ENCODE peak calls at places on chromosomes 5 and 9, in five cellular contexts. One of them, this sample, is unnamed.

GRCh38 chr9:131233989-131234388 is 42.3 kb downstream of the FAM78A start:
- DNase-seq in breast epithelium: no peak
- DNase-seq in uterus: no peak
- DNase-seq in H9: no peak
- DNase-seq in pancreas: no peak
- DNase-seq in this sample: peak; percentile 30

GRCh38 chr5:128825826-128826225 is 139.5 kb upstream of the SLC27A6 start:
- DNase-seq in breast epithelium: no peak
- DNase-seq in uterus: no peak
- DNase-seq in H9: no peak
- DNase-seq in pancreas: no peak
- DNase-seq in this sample: no peak

GRCh38 chr9:134575103-134575816 is 66.3 kb upstream of the COL5A1 start:
- DNase-seq in breast epithelium: no peak
- DNase-seq in uterus: no peak
- DNase-seq in H9: no peak
- DNase-seq in pancreas: no peak
- DNase-seq in this sample: no peak

GRCh38 chr5:23268136-23268535 is 239.3 kb upstream of the PRDM9 start:
- DNase-seq in breast epithelium: no peak
- DNase-seq in uterus: no peak
- DNase-seq in H9: no peak
- DNase-seq in pancreas: no peak
- DNase-seq in this sample: no peak

GRCh38 chr5:45376463-45376862 is 319.7 kb downstream of the HCN1 start:
- DNase-seq in breast epithelium: no peak
- DNase-seq in uterus: no peak
- DNase-seq in H9: no peak
- DNase-seq in pancreas: no peak
- DNase-seq in this sample: no peak

GRCh38 chr5:1091632-1092031 is 20.2 kb downstream of the SLC12A7 start:
- DNase-seq in breast epithelium: no peak
- DNase-seq in uterus: no peak
- DNase-seq in H9: no peak
- DNase-seq in pancreas: no peak
- DNase-seq in this sample: no peak

GRCh38 chr9:116737137-116737546 is 50.0 kb downstream of the TRIM32 start:
- DNase-seq in breast epithelium: peak; percentile 63
- DNase-seq in uterus: peak; percentile 21
- DNase-seq in H9: peak; percentile 94
- DNase-seq in pancreas: peak; percentile 70
- DNase-seq in this sample: peak; percentile 78

GRCh38 chr9:91639054-91639453 is 215.4 kb upstream of the NFIL3 start:
- DNase-seq in breast epithelium: no peak
- DNase-seq in uterus: no peak
- DNase-seq in H9: no peak
- DNase-seq in pancreas: no peak
- DNase-seq in this sample: no peak

GRCh38 chr9:20320921-20321320 is 301.4 kb downstream of the MLLT3 start:
- DNase-seq in breast epithelium: no peak
- DNase-seq in uterus: no peak
- DNase-seq in H9: no peak
- DNase-seq in pancreas: no peak
- DNase-seq in this sample: no peak

GRCh38 chr5:126027149-126027548 is 396.1 kb upstream of the GRAMD2B start:
- DNase-seq in breast epithelium: no peak
- DNase-seq in uterus: no peak
- DNase-seq in H9: no peak
- DNase-seq in pancreas: no peak
- DNase-seq in this sample: peak; percentile 39

GRCh38 chr9:129174102-129174723 is 3.8 kb downstream of the IER5L start:
- DNase-seq in breast epithelium: peak; percentile 92
- DNase-seq in uterus: peak; percentile 95
- DNase-seq in H9: peak; percentile 75
- DNase-seq in pancreas: peak; percentile 83
- DNase-seq in this sample: no peak

DNA sequence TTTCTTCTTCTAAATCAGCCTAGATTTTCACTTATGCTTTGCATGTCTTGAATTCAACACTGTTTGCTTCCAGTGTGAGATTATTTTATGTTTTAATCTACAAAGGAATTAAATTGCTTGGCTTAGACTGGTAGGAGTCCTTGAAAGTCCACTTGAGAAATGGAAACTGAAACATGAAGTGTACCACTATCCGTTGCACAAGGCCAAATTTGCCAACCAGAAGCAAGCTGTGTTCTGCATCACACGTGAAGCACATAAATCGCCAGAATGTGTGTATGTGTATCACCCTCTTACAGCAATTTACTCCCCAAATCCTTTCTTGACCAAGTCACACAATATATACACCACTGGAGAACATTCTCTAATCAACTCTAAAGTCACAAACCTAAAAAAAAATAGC is 10.3 kb downstream of the SEMA6A start:
- DNase-seq in breast epithelium: no peak
- DNase-seq in uterus: no peak
- DNase-seq in H9: no peak
- DNase-seq in pancreas: no peak
- DNase-seq in this sample: no peak
- H3K4me1 ChIP-seq in breast epithelium: no peaks in the 10 kb centered on the region
- H3K4me1 ChIP-seq in uterus: no peaks in the 10 kb centered on the region
- H3K4me1 ChIP-seq in H9: peaks cover 48% of the 10 kb centered on the region
- H3K4me1 ChIP-seq in pancreas: peaks cover 8% of the 10 kb centered on the region
- H3K4me1 ChIP-seq in this sample: no peaks in the 10 kb centered on the region

GRCh38 chr5:179405054-179405416 is 59.8 kb upstream of the ADAMTS2 start:
- DNase-seq in breast epithelium: no peak
- DNase-seq in uterus: no peak
- DNase-seq in H9: peak; percentile 11
- DNase-seq in pancreas: no peak
- DNase-seq in this sample: no peak

GRCh38 chr5:179405426-179406030 is 60.3 kb upstream of the ADAMTS2 start:
- DNase-seq in breast epithelium: no peak
- DNase-seq in uterus: no peak
- DNase-seq in H9: peak; percentile 14
- DNase-seq in pancreas: no peak
- DNase-seq in this sample: peak; percentile 65

GRCh38 chr5:179406031-179406681 is 60.9 kb upstream of the ADAMTS2 start:
- DNase-seq in breast epithelium: no peak
- DNase-seq in uterus: peak; percentile 25
- DNase-seq in H9: no peak
- DNase-seq in pancreas: no peak
- DNase-seq in this sample: no peak

GRCh38 chr5:179403426-179404147 is 58.3 kb upstream of the ADAMTS2 start:
- DNase-seq in breast epithelium: no peak
- DNase-seq in uterus: no peak
- DNase-seq in H9: peak; percentile 4
- DNase-seq in pancreas: no peak
- DNase-seq in this sample: no peak

GRCh38 chr5:179404321-179405053 is 59.2 kb upstream of the ADAMTS2 start:
- DNase-seq in breast epithelium: no peak
- DNase-seq in uterus: no peak
- DNase-seq in H9: peak; percentile 20
- DNase-seq in pancreas: no peak
- DNase-seq in this sample: no peak
- TF ChIP-seq CTCF in breast epithelium: no peak
- TF ChIP-seq CTCF in uterus: peak; percentile 14
- TF ChIP-seq CTCF in H9: no peak
- TF ChIP-seq CTCF in pancreas: no peak
- TF ChIP-seq CTCF in this sample: peak; percentile 14

GRCh38 chr5:77987988-77988387 is 211.8 kb upstream of the TBCA start:
- DNase-seq in breast epithelium: no peak
- DNase-seq in uterus: no peak
- DNase-seq in H9: no peak
- DNase-seq in pancreas: no peak
- DNase-seq in this sample: no peak

GRCh38 chr5:77991084-77991483 is 214.9 kb upstream of the TBCA start:
- DNase-seq in breast epithelium: no peak
- DNase-seq in uterus: no peak
- DNase-seq in H9: no peak
- DNase-seq in pancreas: no peak
- DNase-seq in this sample: no peak

GRCh38 chr5:77987331-77987730 is 211.2 kb upstream of the TBCA start:
- DNase-seq in breast epithelium: no peak
- DNase-seq in uterus: no peak
- DNase-seq in H9: no peak
- DNase-seq in pancreas: no peak
- DNase-seq in this sample: no peak

GRCh38 chr5:77993141-77993540 is 217.0 kb upstream of the TBCA start:
- DNase-seq in breast epithelium: no peak
- DNase-seq in uterus: no peak
- DNase-seq in H9: no peak
- DNase-seq in pancreas: no peak
- DNase-seq in this sample: no peak

DNA sequence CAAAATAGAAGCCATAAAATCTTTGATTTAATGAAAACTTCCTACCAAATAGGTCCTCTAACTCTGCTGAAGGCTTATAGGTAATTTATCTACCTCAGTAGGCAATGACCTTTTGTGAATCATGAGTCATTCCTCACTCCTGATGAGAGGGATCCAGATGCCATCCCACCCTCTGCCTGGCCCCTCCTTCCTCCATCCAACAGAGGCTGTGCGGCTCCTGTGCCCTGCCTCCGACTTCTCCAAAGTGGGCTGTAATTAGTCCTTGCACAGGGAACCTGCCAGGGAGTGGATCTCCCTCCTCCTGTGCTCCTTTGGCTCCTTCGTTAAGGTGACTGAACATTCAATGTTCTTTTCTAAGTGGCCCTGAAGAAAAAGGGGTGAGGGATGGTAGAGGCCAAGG is 213.9 kb upstream of the TBCA start:
- DNase-seq in breast epithelium: no peak
- DNase-seq in uterus: no peak
- DNase-seq in H9: peak; percentile 62
- DNase-seq in pancreas: no peak
- DNase-seq in this sample: no peak
- H3K4me1 ChIP-seq in breast epithelium: no peaks in the 10 kb centered on the region
- H3K4me1 ChIP-seq in uterus: no peaks in the 10 kb centered on the region
- H3K4me1 ChIP-seq in H9: peaks cover 15% of the 10 kb centered on the region
- H3K4me1 ChIP-seq in pancreas: no peaks in the 10 kb centered on the region
- H3K4me1 ChIP-seq in this sample: no peaks in the 10 kb centered on the region

GRCh38 chr5:31579558-31579957 is 47.5 kb downstream of the C5orf22 start:
- DNase-seq in breast epithelium: no peak
- DNase-seq in uterus: no peak
- DNase-seq in H9: no peak
- DNase-seq in pancreas: no peak
- DNase-seq in this sample: no peak

GRCh38 chr5:31583129-31583528 is 51.0 kb downstream of the C5orf22 start:
- DNase-seq in breast epithelium: no peak
- DNase-seq in uterus: no peak
- DNase-seq in H9: no peak
- DNase-seq in pancreas: no peak
- DNase-seq in this sample: no peak

GRCh38 chr5:31587546-31587945 is 51.4 kb upstream of the PDZD2 start:
- DNase-seq in breast epithelium: no peak
- DNase-seq in uterus: no peak
- DNase-seq in H9: peak; percentile 78
- DNase-seq in pancreas: no peak
- DNase-seq in this sample: no peak

GRCh38 chr5:31585519-31586270 is 53.2 kb upstream of the PDZD2 start:
- DNase-seq in breast epithelium: no peak
- DNase-seq in uterus: no peak
- DNase-seq in H9: no peak
- DNase-seq in pancreas: no peak
- DNase-seq in this sample: no peak

DNA sequence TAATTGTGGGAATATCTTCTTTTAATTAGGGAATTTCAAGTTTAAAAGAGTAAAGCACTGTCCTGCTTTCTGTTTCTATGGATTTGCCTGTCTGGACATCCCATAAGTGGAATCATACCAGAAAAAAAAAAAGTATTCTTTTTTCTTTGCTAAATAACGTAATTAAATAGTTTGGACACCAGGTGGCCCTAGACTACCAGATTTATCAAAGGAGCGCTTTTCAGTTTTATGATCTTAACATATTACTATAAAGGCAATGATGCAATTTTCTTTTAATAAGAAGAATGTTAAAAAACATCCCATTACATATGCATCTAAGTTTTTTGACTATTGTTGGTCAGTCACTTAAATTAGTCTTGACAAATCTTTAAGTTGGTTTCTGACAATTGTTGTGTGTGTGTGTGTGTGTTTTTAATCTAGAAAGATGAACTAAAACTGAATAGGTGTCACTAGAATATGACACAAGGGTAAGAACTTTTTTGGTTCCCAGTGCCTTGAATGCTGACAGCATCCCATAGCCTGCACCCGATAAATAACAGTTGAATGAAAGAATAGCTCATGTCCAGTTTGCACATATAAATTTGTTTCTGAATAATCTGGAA is 49.5 kb downstream of the C5orf22 start:
- DNase-seq in breast epithelium: no peak
- DNase-seq in uterus: no peak
- DNase-seq in H9: no peak
- DNase-seq in pancreas: no peak
- DNase-seq in this sample: no peak
- TF ChIP-seq CTCF in breast epithelium: peak; percentile 44
- TF ChIP-seq CTCF in uterus: peak; percentile 58
- TF ChIP-seq CTCF in H9: peak; percentile 78
- TF ChIP-seq CTCF in pancreas: peak; percentile 37
- TF ChIP-seq CTCF in this sample: peak; percentile 86

GRCh38 chr5:40385544-40385943 is 294.2 kb upstream of the PTGER4 start:
- DNase-seq in breast epithelium: no peak
- DNase-seq in uterus: no peak
- DNase-seq in H9: peak; percentile 33
- DNase-seq in pancreas: no peak
- DNase-seq in this sample: peak; percentile 94

GRCh38 chr5:40384782-40385390 is 294.8 kb upstream of the PTGER4 start:
- DNase-seq in breast epithelium: no peak
- DNase-seq in uterus: no peak
- DNase-seq in H9: no peak
- DNase-seq in pancreas: no peak
- DNase-seq in this sample: no peak

GRCh38 chr5:40386293-40386692 is 293.4 kb upstream of the PTGER4 start:
- DNase-seq in breast epithelium: no peak
- DNase-seq in uterus: no peak
- DNase-seq in H9: no peak
- DNase-seq in pancreas: no peak
- DNase-seq in this sample: no peak

GRCh38 chr5:40381676-40382363 is 297.9 kb upstream of the PTGER4 start:
- DNase-seq in breast epithelium: no peak
- DNase-seq in uterus: no peak
- DNase-seq in H9: no peak
- DNase-seq in pancreas: no peak
- DNase-seq in this sample: no peak

GRCh38 chr5:40383719-40384651 is 295.7 kb upstream of the PTGER4 start:
- DNase-seq in breast epithelium: no peak
- DNase-seq in uterus: no peak
- DNase-seq in H9: no peak
- DNase-seq in pancreas: no peak
- DNase-seq in this sample: no peak
- H3K4me1 ChIP-seq in breast epithelium: no peaks in the 10 kb centered on the region
- H3K4me1 ChIP-seq in uterus: no peaks in the 10 kb centered on the region
- H3K4me1 ChIP-seq in H9: no peaks in the 10 kb centered on the region
- H3K4me1 ChIP-seq in pancreas: no peaks in the 10 kb centered on the region
- H3K4me1 ChIP-seq in this sample: peaks cover 51% of the 10 kb centered on the region

GRCh38 chr5:64207978-64208377 is 42.3 kb downstream of the RNF180 start:
- DNase-seq in breast epithelium: no peak
- DNase-seq in uterus: no peak
- DNase-seq in H9: no peak
- DNase-seq in pancreas: no peak
- DNase-seq in this sample: no peak
- TF ChIP-seq CTCF in breast epithelium: peak; percentile 8
- TF ChIP-seq CTCF in uterus: peak; percentile 32
- TF ChIP-seq CTCF in H9: peak; percentile 55
- TF ChIP-seq CTCF in pancreas: no peak
- TF ChIP-seq CTCF in this sample: peak; percentile 72